ENCODE peak calls at places on chromosomes 12 and 14, in eight cellular contexts. T, Q, V, M, Z, C, S and N are unnamed samples.

GRCh38 chr12:15684896-15685658 is 104.1 kb downstream of the EPS8 start:
- DNase-seq in T (no peak), Q (no peak), V (no peak), M (no peak), Z (no peak), C (no peak), S (no peak), N (no peak)

GRCh38 chr14:41377926-41378325 is 228.8 kb upstream of the LRFN5 start:
- DNase-seq in T (no peak), Q (no peak), V (no peak), M (no peak), Z (no peak), C (no peak), S (no peak), N (no peak)

GRCh38 chr14:63378444-63378843 is 59.7 kb upstream of the GPHB5 start:
- DNase-seq in T (no peak), Q (no peak), V (no peak), M (no peak), Z (no peak), C (no peak), S (no peak), N (no peak)

GRCh38 chr14:91078095-91078737 is 17.8 kb upstream of the RPS6KA5 start:
- DNase-seq in T (no peak), Q (no peak), V (no peak), M (no peak), Z (no peak), C (no peak), S (no peak), N (no peak)

GRCh38 chr14:56799327-56799645 is 11.0 kb downstream of the OTX2 start:
- DNase-seq in T (no peak), Q (no peak), V (no peak), M (no peak), Z (no peak), C (no peak), S (no peak), N (no peak)

GRCh38 chr12:15350643-15351042 is 28.3 kb downstream of the PTPRO start:
- DNase-seq in T (no peak), Q (no peak), V (no peak), M (no peak), Z (no peak), C (no peak), S (no peak), N (no peak)

GRCh38 chr12:98058838-98059237 is 456.6 kb upstream of the TMPO start:
- DNase-seq in T (no peak), Q (no peak), V (peak; percentile 9), M (no peak), Z (no peak), C (no peak), S (no peak), N (no peak)

GRCh38 chr14:70514168-70515069 is 20.4 kb downstream of the ADAM20 start:
- DNase-seq in T (no peak), Q (no peak), V (no peak), M (no peak), Z (no peak), C (no peak), S (no peak), N (no peak)

GRCh38 chr14:52949249-52949648 is 1.6 kb downstream of the FERMT2 start:
- DNase-seq in T (no peak), Q (no peak), V (no peak), M (no peak), Z (no peak), C (no peak), S (no peak), N (no peak)

DNA sequence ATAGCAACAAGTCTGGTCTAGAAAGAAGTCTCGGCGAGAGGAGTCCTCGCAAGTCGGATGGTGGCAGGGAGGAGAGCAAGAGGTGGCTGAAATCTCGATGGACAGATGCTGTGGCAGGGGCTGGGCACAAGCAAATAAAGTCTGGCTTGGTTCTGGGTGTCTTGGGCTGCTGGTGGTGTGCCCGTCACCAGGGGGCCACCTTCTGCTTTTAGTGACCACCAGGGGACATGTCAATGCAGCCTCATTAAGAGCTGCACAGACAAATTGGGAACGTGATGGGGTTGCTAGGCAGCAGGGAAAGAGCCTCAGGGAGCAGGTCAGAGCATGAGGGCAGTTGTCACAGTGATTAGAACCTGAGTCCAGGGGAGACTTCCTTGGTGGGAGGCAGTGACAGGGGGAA is 43.9 kb downstream of the LRRC74A start:
- DNase-seq in T (no peak), Q (peak; percentile 8), V (no peak), M (peak; percentile 61), Z (peak; percentile 16), C (no peak), S (no peak), N (no peak)
- TF ChIP-seq CTCF in T (peak; percentile 33), Q (peak; percentile 16), V (peak; percentile 34), M (peak; percentile 55), Z (peak; percentile 40), C (no peak), S (no peak), N (no peak)

DNA sequence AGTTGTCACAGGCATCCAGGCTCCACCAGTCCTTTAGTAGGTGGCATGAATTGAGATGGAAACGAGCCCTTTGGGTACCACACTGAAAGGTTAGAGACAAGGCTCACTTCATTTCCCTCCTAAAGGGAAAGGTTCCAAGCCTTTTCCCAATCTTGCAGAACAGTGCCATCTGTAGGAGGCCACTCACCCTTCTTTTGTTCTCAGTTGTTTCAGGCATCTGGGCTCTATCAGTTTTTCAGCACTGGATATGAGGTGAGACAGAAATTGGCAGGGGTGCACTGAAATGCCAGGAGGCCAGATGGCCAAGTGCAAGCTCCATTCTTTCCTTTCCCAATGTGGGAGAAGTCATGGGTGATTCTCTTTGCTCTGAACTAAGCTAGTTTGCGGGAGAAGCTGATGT is 15.2 kb downstream of the FBXO33 start:
- DNase-seq in T (no peak), Q (peak; percentile 46), V (no peak), M (peak; percentile 86), Z (peak; percentile 60), C (no peak), S (peak; percentile 44), N (no peak)
- TF ChIP-seq CTCF in T (peak; percentile 7), Q (peak; percentile 37), V (peak; percentile 29), M (peak; percentile 72), Z (peak; percentile 60), C (no peak), S (peak; percentile 37), N (no peak)

DNA sequence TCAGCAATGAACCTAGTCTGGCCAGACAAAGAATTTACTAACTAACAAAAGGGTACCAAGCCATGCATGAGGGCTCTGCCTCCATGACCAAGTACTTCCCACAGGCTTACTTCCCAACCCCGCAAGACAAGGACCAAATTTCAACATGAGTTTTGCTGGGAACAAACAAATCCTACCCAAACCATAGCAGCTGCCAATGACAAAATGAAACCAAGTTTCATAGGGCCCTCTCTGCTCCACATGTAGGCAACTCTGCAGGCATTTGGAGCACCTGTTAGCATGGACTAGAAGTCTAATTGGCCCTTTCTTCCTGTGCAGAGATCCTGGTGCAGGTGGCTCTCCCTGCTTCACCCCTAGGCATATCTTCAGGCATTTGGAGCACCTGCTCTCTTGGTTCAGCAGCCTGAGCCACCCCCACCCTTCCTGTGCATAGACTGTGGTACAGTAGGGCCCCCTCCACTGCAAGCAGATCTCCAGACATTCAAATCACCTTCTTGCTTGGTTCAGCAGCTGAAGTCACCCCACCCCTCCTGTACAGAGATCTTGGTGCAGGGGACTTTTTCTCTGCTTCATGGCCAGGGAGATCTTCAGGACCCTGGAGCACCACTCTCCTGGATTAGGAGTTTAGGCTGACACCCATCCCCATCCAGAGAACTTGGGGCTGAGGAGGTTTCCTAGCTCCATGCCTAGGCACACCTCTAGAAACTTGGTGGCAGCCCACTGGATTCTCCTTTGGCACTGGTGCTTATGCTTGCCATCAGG is 308.7 kb downstream of the RPAP3 start:
- DNase-seq in T (no peak), Q (peak; percentile 9), V (no peak), M (no peak), Z (no peak), C (no peak), S (no peak), N (no peak)
- TF ChIP-seq CTCF in T (no peak), Q (no peak), V (no peak), M (no peak), Z (no peak), C (no peak), S (no peak), N (no peak)

GRCh38 chr12:4353785-4354208 is 25.7 kb downstream of the FGF23 start:
- DNase-seq in T (no peak), Q (peak; percentile 9), V (peak; percentile 4), M (peak; percentile 68), Z (no peak), C (no peak), S (peak; percentile 20), N (no peak)
- TF ChIP-seq CTCF in T (no peak), Q (peak; percentile 28), V (peak; percentile 49), M (peak; percentile 61), Z (peak; percentile 39), C (no peak), S (peak; percentile 62), N (no peak)

GRCh38 chr14:34098045-34098984 is 147.4 kb upstream of the EGLN3 start:
- DNase-seq in T (no peak), Q (peak; percentile 57), V (peak; percentile 64), M (peak; percentile 54), Z (peak; percentile 68), C (no peak), S (peak; percentile 88), N (no peak)
- TF ChIP-seq CTCF in T (peak; percentile 40), Q (peak; percentile 68), V (peak; percentile 71), M (peak; percentile 81), Z (peak; percentile 91), C (peak; percentile 75), S (peak; percentile 72), N (no peak)